ENCODE peak calls at places on chromosomes 13 and 19, in ten cellular contexts. T is neural crest cell, N is A172, J is left lung, B is upper lobe of right lung, A is hypothalamus, Y is suprapubic skin, C is fibroblast of the aortic adventitia, H is EL, S is T-helper 17 cell. U is an unnamed sample.

GRCh38 chr13:75512253-75512652 is 25.4 kb downstream of the COMMD6 start:
- DNase-seq in T (no peak), N (no peak), J (no peak), B (no peak), A (no peak), Y (no peak), C (no peak), H (no peak), S (no peak), U (no peak)

GRCh38 chr19:58218899-58219298 is 9.8 kb upstream of the ZNF544 start:
- DNase-seq in T (no peak), N (no peak), J (no peak), B (no peak), A (no peak), Y (no peak), C (no peak), H (peak), S (no peak), U (no peak)

GRCh38 chr19:10122066-10122465 is 2.4 kb upstream of the EIF3G start:
- DNase-seq in T (no peak), N (no peak), J (no peak), B (no peak), A (no peak), Y (no peak), C (peak), H (peak), S (no peak), U (peak)

GRCh38 chr19:5109560-5109959 is 140.6 kb downstream of the KDM4B start:
- DNase-seq in T (no peak), N (no peak), J (no peak), B (no peak), A (no peak), Y (no peak), C (no peak), H (no peak), S (no peak), U (no peak)

GRCh38 chr13:94657167-94657566 is 55.2 kb downstream of the SOX21 start:
- DNase-seq in T (no peak), N (no peak), J (no peak), B (no peak), A (no peak), Y (no peak), C (no peak), H (no peak), S (no peak), U (no peak)

GRCh38 chr19:3606690-3607289 is at the start of gene TBXA2R:
- DNase-seq in T (no peak), N (peak), J (peak), B (peak), A (no peak), Y (peak), C (peak), H (peak), S (no peak), U (peak)

GRCh38 chr13:49271264-49271663 is 23.5 kb downstream of the CDADC1 start:
- DNase-seq in T (no peak), N (no peak), J (no peak), B (no peak), A (no peak), Y (no peak), C (no peak), H (no peak), S (no peak), U (no peak)

GRCh38 chr19:771332-771785 is 20.4 kb downstream of the MISP start:
- DNase-seq in T (peak), N (peak), J (no peak), B (no peak), A (no peak), Y (no peak), C (peak), H (peak), S (no peak), U (no peak)

GRCh38 chr19:18649371-18650047 is 12.7 kb downstream of the KLHL26 start:
- DNase-seq in T (peak), N (no peak), J (peak), B (peak), A (no peak), Y (no peak), C (peak), H (no peak), S (no peak), U (peak)

U was measured in aorta.